ENCODE peak calls at places on chromosomes 12 and 14, in nine cellular contexts. U is thyroid gland; F is psoas muscle; K is fibroblast of lung; L is neuronal stem cell; H is heart right ventricle; J is tibial artery; D is right lobe of liver; V is CD8-positive, alpha-beta memory T cell. S is an unnamed sample.
A peak's percentile ranks its signal among the peaks of the same experiment; 100 is the strongest.

GRCh38 chr14:53285064-53285463 is 131.9 kb upstream of the DDHD1 start:
- DNase-seq in U (no peak), F (no peak), K (no peak), L (no peak), H (no peak), J (no peak), D (no peak), V (no peak), S (no peak)

GRCh38 chr12:113961921-113962710 is 4.0 kb downstream of the RBM19 start:
- DNase-seq in U (no peak), F (no peak), K (peak; percentile 12), L (no peak), H (no peak), J (no peak), D (no peak), V (no peak), S (peak; percentile 56)

GRCh38 chr12:93741741-93742085 is 64.5 kb downstream of the CRADD start:
- DNase-seq in U (peak; percentile 14), F (no peak), K (peak; percentile 26), L (peak; percentile 30), H (no peak), J (no peak), D (no peak), V (no peak), S (no peak)

GRCh38 chr12:17982556-17982955 is 107.4 kb downstream of the RERGL start:
- DNase-seq in U (no peak), F (no peak), K (no peak), L (no peak), H (no peak), J (no peak), D (no peak), V (no peak), S (no peak)

GRCh38 chr14:33505295-33505962 is 445.4 kb downstream of the EGLN3 start:
- DNase-seq in U (no peak), F (no peak), K (no peak), L (no peak), H (peak; percentile 7), J (no peak), D (no peak), V (no peak), S (no peak)

GRCh38 chr14:53741379-53742225 is 215.0 kb downstream of the BMP4 start:
- DNase-seq in U (peak; percentile 2), F (no peak), K (peak; percentile 2), L (no peak), H (no peak), J (no peak), D (no peak), V (no peak), S (no peak)

GRCh38 chr12:105848286-105848685 is 290.5 kb downstream of the NUAK1 start:
- DNase-seq in U (no peak), F (no peak), K (no peak), L (no peak), H (no peak), J (no peak), D (no peak), V (no peak), S (no peak)

GRCh38 chr14:61860294-61860918 is 98.2 kb downstream of the SNAPC1 start:
- DNase-seq in U (peak; percentile 59), F (no peak), K (peak; percentile 24), L (peak; percentile 30), H (peak; percentile 18), J (no peak), D (no peak), V (peak; percentile 31), S (peak; percentile 57)

GRCh38 chr12:91633734-91634357 is 451.2 kb upstream of the DCN start:
- DNase-seq in U (no peak), F (peak; percentile 46), K (no peak), L (no peak), H (no peak), J (no peak), D (no peak), V (no peak), S (no peak)

GRCh38 chr14:25615174-25615573 is 565.2 kb upstream of the STXBP6 start:
- DNase-seq in U (no peak), F (no peak), K (no peak), L (no peak), H (no peak), J (no peak), D (no peak), V (no peak), S (no peak)

GRCh38 chr14:62029569-62029924 is 267.3 kb downstream of the SNAPC1 start:
- DNase-seq in U (no peak), F (no peak), K (no peak), L (no peak), H (no peak), J (no peak), D (no peak), V (no peak), S (no peak)

GRCh38 chr14:45811155-45811554 is 558.2 kb upstream of the MIS18BP1 start:
- DNase-seq in U (no peak), F (no peak), K (no peak), L (no peak), H (no peak), J (no peak), D (no peak), V (no peak), S (no peak)

GRCh38 chr14:87628129-87628528 is 364.9 kb downstream of the GALC start:
- DNase-seq in U (peak; percentile 57), F (no peak), K (peak; percentile 95), L (peak; percentile 76), H (peak; percentile 68), J (no peak), D (no peak), V (no peak), S (no peak)

GRCh38 chr12:113680868-113681267 is 209.2 kb upstream of the LHX5 start:
- DNase-seq in U (no peak), F (no peak), K (no peak), L (no peak), H (no peak), J (no peak), D (no peak), V (no peak), S (no peak)

GRCh38 chr12:1443421-1444141 is 150.8 kb downstream of the FBXL14 start:
- DNase-seq in U (no peak), F (no peak), K (peak; percentile 96), L (no peak), H (no peak), J (no peak), D (no peak), V (no peak), S (no peak)

GRCh38 chr14:69054030-69054429 is 74.9 kb upstream of the ACTN1 start:
- DNase-seq in U (peak; percentile 15), F (no peak), K (no peak), L (no peak), H (peak; percentile 41), J (no peak), D (no peak), V (no peak), S (no peak)

GRCh38 chr12:55025508-55025907 is 5.7 kb downstream of the NEUROD4 start:
- DNase-seq in U (no peak), F (no peak), K (no peak), L (no peak), H (no peak), J (no peak), D (no peak), V (no peak), S (no peak)

GRCh38 chr14:61528591-61529021 is 166.7 kb upstream of the HIF1A start:
- DNase-seq in U (no peak), F (no peak), K (peak; percentile 97), L (no peak), H (no peak), J (no peak), D (no peak), V (no peak), S (no peak)

GRCh38 chr14:68476212-68476964 is 316.5 kb downstream of the ZFP36L1 start:
- DNase-seq in U (peak; percentile 90), F (peak; percentile 84), K (peak; percentile 96), L (no peak), H (peak; percentile 51), J (peak; percentile 86), D (peak; percentile 71), V (no peak), S (peak; percentile 87)

GRCh38 chr14:37036669-37037341 is 135.6 kb downstream of the SLC25A21 start:
- DNase-seq in U (peak; percentile 17), F (no peak), K (peak; percentile 53), L (no peak), H (no peak), J (no peak), D (no peak), V (no peak), S (no peak)

GRCh38 chr14:96106891-96107290 is 67.7 kb downstream of the C14orf132 start:
- DNase-seq in U (no peak), F (no peak), K (no peak), L (no peak), H (no peak), J (no peak), D (peak; percentile 27), V (no peak), S (no peak)

GRCh38 chr12:103827800-103828440 is 13.1 kb downstream of the NT5DC3 start:
- DNase-seq in U (no peak), F (no peak), K (no peak), L (no peak), H (no peak), J (no peak), D (no peak), V (no peak), S (no peak)

GRCh38 chr12:121537814-121538698 is 42.8 kb downstream of the KDM2B start:
- DNase-seq in U (peak; percentile 41), F (no peak), K (no peak), L (no peak), H (no peak), J (no peak), D (no peak), V (peak; percentile 42), S (no peak)

GRCh38 chr12:66141299-66141698 is 10.7 kb upstream of the LLPH start:
- DNase-seq in U (no peak), F (no peak), K (no peak), L (no peak), H (no peak), J (no peak), D (no peak), V (no peak), S (no peak)
- H3K9me3 ChIP-seq in U (no peaks in the 10 kb centered on the region), F (peaks cover 12% of the 10 kb centered on the region), K (no peaks in the 10 kb centered on the region), L (peaks cover 4% of the 10 kb centered on the region), H (peaks cover 13% of the 10 kb centered on the region), J (peaks cover 5% of the 10 kb centered on the region), D (peaks cover 11% of the 10 kb centered on the region), V (peaks cover 7% of the 10 kb centered on the region), S (peaks cover 20% of the 10 kb centered on the region)

GRCh38 chr14:76484355-76484754 is 108.4 kb downstream of the ESRRB start:
- DNase-seq in U (no peak), F (no peak), K (no peak), L (no peak), H (no peak), J (no peak), D (no peak), V (no peak), S (no peak)
- H3K9me3 ChIP-seq in U (no peaks in the 10 kb centered on the region), F (no peaks in the 10 kb centered on the region), K (no peaks in the 10 kb centered on the region), L (peaks cover 1% of the 10 kb centered on the region), H (no peaks in the 10 kb centered on the region), J (no peaks in the 10 kb centered on the region), D (no peaks in the 10 kb centered on the region), V (no peaks in the 10 kb centered on the region), S (no peaks in the 10 kb centered on the region)

GRCh38 chr12:34356233-34356987 is 334.1 kb downstream of the ALG10 start:
- DNase-seq in U (no peak), F (no peak), K (no peak), L (no peak), H (no peak), J (no peak), D (no peak), V (no peak), S (no peak)
- H3K9me3 ChIP-seq in U (no peaks in the 10 kb centered on the region), F (no peaks in the 10 kb centered on the region), K (no peaks in the 10 kb centered on the region), L (peaks cover 71% of the 10 kb centered on the region), H (no peaks in the 10 kb centered on the region), J (peaks cover 51% of the 10 kb centered on the region), D (no peaks in the 10 kb centered on the region), V (no peaks in the 10 kb centered on the region), S (no peaks in the 10 kb centered on the region)

GRCh38 chr14:22403286-22403685 is 185.7 kb downstream of the DAD1 start:
- DNase-seq in U (no peak), F (no peak), K (peak; percentile 72), L (no peak), H (no peak), J (no peak), D (no peak), V (no peak), S (no peak)
- H3K9me3 ChIP-seq in U (no peaks in the 10 kb centered on the region), F (no peaks in the 10 kb centered on the region), K (no peaks in the 10 kb centered on the region), L (no peaks in the 10 kb centered on the region), H (no peaks in the 10 kb centered on the region), J (no peaks in the 10 kb centered on the region), D (no peaks in the 10 kb centered on the region), V (no peaks in the 10 kb centered on the region), S (no peaks in the 10 kb centered on the region)